ENCODE peak calls at places on chromosomes 7 and 10, in nine cellular contexts. Z, B, I, D, K, Y, P, Q and U are unnamed samples.

GRCh38 chr7:115249080-115249479 is 327.2 kb downstream of the MDFIC start:
- DNase-seq in Q (no peak), Z (no peak), Y (no peak), B (no peak), I (peak; percentile 30), D (no peak), K (no peak), P (no peak), U (no peak)

GRCh38 chr10:123103944-123104343 is 31.8 kb upstream of the HMX3 start:
- DNase-seq in P (no peak), I (no peak), D (no peak), Z (no peak), Q (no peak), Y (no peak), B (no peak), K (no peak), U (no peak)

GRCh38 chr7:87216701-87217508 is 2.6 kb downstream of the TMEM243 start:
- DNase-seq in D (no peak), I (peak; percentile 15), Q (peak; percentile 97), Z (no peak), K (no peak), Y (no peak), P (no peak), B (no peak), U (no peak)

GRCh38 chr10:33557313-33557712 is 222.8 kb upstream of the NRP1 start:
- DNase-seq in D (no peak), P (no peak), Y (no peak), B (no peak), Q (no peak), Z (no peak), K (no peak), I (no peak), U (no peak)

GRCh38 chr10:72090326-72090725 is 2.0 kb upstream of the SPOCK2 start:
- DNase-seq in Q (no peak), I (no peak), Z (no peak), B (no peak), Y (no peak), P (no peak), K (no peak), D (no peak), U (no peak)

GRCh38 chr10:34113504-34114225 is 701.4 kb downstream of the PARD3 start:
- DNase-seq in Y (no peak), B (no peak), P (peak; percentile 63), Z (no peak), K (no peak), Q (no peak), D (no peak), I (peak; percentile 53), U (no peak)

GRCh38 chr10:22321156-22321711 is 335 bp downstream of the BMI1 start:
- DNase-seq in B (no peak), P (peak; percentile 82), Z (peak; percentile 46), Q (no peak), Y (no peak), K (peak; percentile 35), D (peak; percentile 80), I (peak; percentile 67), U (peak; percentile 70)

GRCh38 chr7:2157473-2158279 is 75.1 kb downstream of the MAD1L1 start:
- DNase-seq in D (no peak), P (no peak), Z (no peak), K (no peak), B (no peak), I (peak; percentile 31), Q (no peak), Y (no peak), U (no peak)

GRCh38 chr10:117382831-117383230 is 7.6 kb upstream of the PDZD8 start:
- DNase-seq in K (no peak), B (no peak), I (no peak), Y (no peak), P (no peak), Q (no peak), Z (no peak), D (no peak), U (no peak)

GRCh38 chr7:26860361-26860760 is 4.0 kb downstream of the SKAP2 start:
- DNase-seq in I (peak; percentile 41), K (peak; percentile 42), Q (no peak), D (no peak), P (no peak), B (peak; percentile 51), Z (no peak), Y (no peak), U (peak; percentile 17)

GRCh38 chr7:10022957-10023356 is 950.7 kb upstream of the PHF14 start:
- DNase-seq in Z (no peak), K (no peak), Y (no peak), B (peak; percentile 12), P (no peak), Q (no peak), D (peak; percentile 13), I (peak; percentile 59), U (no peak)

GRCh38 chr7:26143298-26144044 is 8.5 kb upstream of the NFE2L3 start:
- DNase-seq in P (no peak), D (no peak), I (no peak), K (no peak), Q (no peak), B (no peak), Z (peak; percentile 24), Y (no peak), U (no peak)

GRCh38 chr7:113936982-113937381 is 18.2 kb upstream of the PPP1R3A start:
- DNase-seq in B (no peak), D (no peak), I (no peak), K (no peak), Q (no peak), Z (no peak), P (no peak), Y (no peak), U (no peak)

GRCh38 chr7:47475880-47476227 is 106.1 kb downstream of the TNS3 start:
- DNase-seq in Y (no peak), I (no peak), P (no peak), Q (no peak), D (no peak), Z (no peak), B (no peak), K (no peak), U (no peak)

DNA sequence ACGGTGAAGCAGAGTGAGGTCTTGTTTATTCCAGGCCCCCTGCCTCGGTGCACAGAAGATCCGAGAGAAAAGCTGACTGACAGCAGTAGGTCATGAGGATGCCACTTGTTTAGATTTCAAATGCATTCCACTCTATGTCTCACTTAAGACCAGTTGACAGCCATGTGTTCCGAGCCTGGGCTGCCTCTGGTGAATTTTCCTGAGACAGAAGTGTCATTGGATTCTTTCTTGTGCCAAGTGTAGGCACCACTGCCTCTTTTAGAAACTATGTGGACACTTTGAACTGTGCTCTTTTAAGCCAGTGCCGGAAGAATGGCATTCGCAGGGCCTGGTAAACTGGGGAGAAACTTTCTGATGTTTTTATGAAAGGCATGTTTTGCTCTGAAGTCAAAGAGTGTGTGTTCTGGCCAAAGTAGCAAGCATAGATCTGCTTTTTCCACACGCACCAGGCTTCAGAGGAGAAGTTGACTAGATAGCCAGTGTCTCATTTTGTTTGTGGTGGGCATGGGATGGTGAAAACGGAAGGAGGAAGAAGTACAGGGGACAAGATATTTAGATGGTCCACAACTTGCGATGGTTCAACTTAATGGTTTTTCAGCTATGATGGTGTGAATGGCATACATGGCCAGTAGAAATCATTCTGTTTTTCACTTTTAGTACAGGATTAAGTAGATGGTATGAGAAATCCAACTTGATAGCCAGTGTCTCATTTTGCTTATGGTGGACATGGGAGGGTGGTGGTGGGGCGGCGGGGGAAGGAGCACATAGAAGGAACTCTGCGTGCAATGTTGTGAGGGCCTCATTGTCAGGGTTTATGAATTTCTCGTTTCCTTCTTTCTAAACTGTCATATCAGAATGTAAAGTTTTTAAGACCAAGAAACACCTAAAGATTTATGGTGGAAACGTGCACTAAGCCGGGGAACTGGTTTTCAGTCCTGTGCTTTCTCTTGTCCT is 41.5 kb downstream of the CYP17A1 start:
- DNase-seq in K (no peak), Z (no peak), P (no peak), D (no peak), B (no peak), Q (no peak), Y (no peak), I (no peak), U (peak; percentile 54)
- H3K4me3 ChIP-seq in K (no peak overlapping the region), Z (no peak overlapping the region), P (no peak overlapping the region), D (no peak overlapping the region), B (no peak overlapping the region), Q (peak overlapping the region; percentile 30), Y (no peak overlapping the region), I (no peak overlapping the region), U (peak overlapping the region; percentile 45)

GRCh38 chr10:8543361-8544056 is 489.0 kb downstream of the GATA3 start:
- DNase-seq in P (no peak), I (no peak), Z (no peak), D (no peak), B (no peak), K (no peak), Y (no peak), Q (no peak), U (no peak)
- TF ChIP-seq MAX in P (no peak), I (no peak), Z (no peak), D (no peak), B (no peak), K (no peak), Y (no peak), Q (no peak), U (no peak)

GRCh38 chr10:110219884-110220283 is 12.5 kb downstream of the MXI1 start:
- DNase-seq in D (no peak), I (no peak), Y (no peak), Q (no peak), P (no peak), K (no peak), Z (no peak), B (no peak), U (no peak)
- TF ChIP-seq CTCF in D (no peak), I (no peak), Y (peak; percentile 1), Q (no peak), P (no peak), K (peak; percentile 39), Z (no peak), B (no peak), U (no peak)

GRCh38 chr10:125160856-125161569 is 650 bp upstream of the CTBP2 start:
- DNase-seq in B (peak; percentile 82), P (peak; percentile 86), Z (peak; percentile 93), D (peak; percentile 93), Q (no peak), I (peak; percentile 81), Y (peak; percentile 82), K (no peak), U (peak; percentile 97)
- H3K4me3 ChIP-seq in B (peak overlapping the region; percentile 77), P (peak overlapping the region; percentile 95), Z (peak overlapping the region; percentile 92), D (peak overlapping the region; percentile 69), Q (no peak overlapping the region), I (peak overlapping the region; percentile 49), Y (peak overlapping the region; percentile 74), K (no peak overlapping the region), U (peak overlapping the region; percentile 65)

GRCh38 chr7:7178081-7178480 is 4.3 kb upstream of the C1GALT1 start:
- DNase-seq in P (no peak), Z (no peak), Y (no peak), D (no peak), K (no peak), B (no peak), Q (no peak), I (no peak), U (no peak)

GRCh38 chr7:7176421-7177043 is 5.8 kb upstream of the C1GALT1 start:
- DNase-seq in D (no peak), P (no peak), Q (no peak), Z (peak; percentile 33), K (peak; percentile 81), I (peak; percentile 86), B (peak; percentile 76), Y (no peak), U (peak; percentile 70)

GRCh38 chr7:7177044-7177517 is 5.3 kb upstream of the C1GALT1 start:
- DNase-seq in Q (no peak), Z (peak; percentile 51), B (peak; percentile 94), P (no peak), K (peak; percentile 99), D (no peak), Y (no peak), I (peak; percentile 80), U (no peak)

GRCh38 chr7:7180725-7181428 is 1.5 kb upstream of the C1GALT1 start:
- DNase-seq in D (no peak), Y (no peak), Z (no peak), K (peak; percentile 34), I (no peak), B (no peak), P (no peak), Q (no peak), U (no peak)

GRCh38 chr7:7178906-7179305 is 3.4 kb upstream of the C1GALT1 start:
- DNase-seq in I (no peak), B (no peak), D (no peak), K (no peak), Z (no peak), Q (no peak), P (no peak), Y (no peak), U (no peak)
- TF ChIP-seq MAX in I (no peak), B (no peak), D (no peak), K (no peak), Z (no peak), Q (no peak), P (no peak), Y (no peak), U (no peak)